ENCODE peak calls at places on chromosomes 4 and X, in seven cellular contexts. U, V, D, A, B, E and K are unnamed samples.

GRCh38 chr4:55736605-55737183 is 82.9 kb upstream of the EXOC1L start:
- DNase-seq in B (peak), V (no peak), D (no peak), U (no peak), E (no peak), A (no peak), K (no peak)

GRCh38 chrX:43836435-43837184 is 45.6 kb downstream of the MAOB start:
- DNase-seq in U (peak), A (no peak), D (peak), B (peak), E (no peak), V (no peak), K (peak)

GRCh38 chr4:73193155-73193554 is 65.4 kb downstream of the ANKRD17 start:
- DNase-seq in A (no peak), U (no peak), D (no peak), V (no peak), E (no peak), B (no peak), K (no peak)

GRCh38 chrX:153946910-153947769 is 2.7 kb upstream of the RENBP start:
- DNase-seq in V (peak), A (peak), U (peak), E (peak), D (peak), B (peak), K (peak)

GRCh38 chrX:105150557-105150956 is 69.9 kb downstream of the TEX13A start:
- DNase-seq in V (no peak), D (peak), B (no peak), A (no peak), E (no peak), U (no peak), K (no peak)

GRCh38 chr4:169238445-169238844 is 32.3 kb downstream of the SH3RF1 start:
- DNase-seq in U (peak), D (no peak), E (no peak), B (no peak), A (peak), V (no peak), K (peak)

GRCh38 chrX:50913520-50913919 is 3.0 kb downstream of the BMP15 start:
- DNase-seq in D (no peak), E (no peak), V (no peak), U (no peak), A (no peak), B (no peak), K (no peak)

GRCh38 chrX:25144043-25144940 is 128.5 kb upstream of the ARX start:
- DNase-seq in V (peak), A (peak), D (peak), E (peak), B (peak), U (peak), K (peak)

GRCh38 chr4:75726577-75726976 is 2.2 kb downstream of the USO1 start:
- DNase-seq in B (no peak), A (no peak), U (no peak), D (peak), E (no peak), V (no peak), K (no peak)

GRCh38 chr4:3340703-3341088 is 47.9 kb downstream of the RGS12 start:
- DNase-seq in B (no peak), U (peak), D (no peak), A (no peak), V (no peak), E (no peak), K (no peak)

GRCh38 chrX:39456894-39457600 is 640.7 kb downstream of the BCOR start:
- DNase-seq in V (no peak), U (peak), B (no peak), A (no peak), E (no peak), D (peak), K (no peak)

GRCh38 chr4:181541396-181541795 is 701.8 kb upstream of the TENM3 start:
- DNase-seq in V (no peak), D (peak), U (peak), E (no peak), A (peak), B (peak), K (no peak)

GRCh38 chrX:148885203-148885602 is 384.8 kb downstream of the AFF2 start:
- DNase-seq in A (no peak), U (no peak), E (no peak), D (no peak), V (no peak), B (no peak), K (no peak)
- TF ChIP-seq CTCF in A (no peak), U (no peak), E (peak), D (no peak), V (no peak), B (no peak), K (no peak)

GRCh38 chr4:40608628-40609027 is 21.0 kb downstream of the RBM47 start:
- DNase-seq in U (no peak), A (no peak), E (no peak), D (peak), B (no peak), V (no peak), K (no peak)

GRCh38 chr4:40607224-40607623 is 22.4 kb downstream of the RBM47 start:
- DNase-seq in B (no peak), A (no peak), D (peak), V (no peak), U (no peak), E (no peak), K (no peak)

GRCh38 chr4:40601641-40602040 is 28.0 kb downstream of the RBM47 start:
- DNase-seq in D (no peak), U (no peak), A (no peak), V (no peak), E (no peak), B (no peak), K (no peak)

GRCh38 chr4:40603281-40603680 is 26.4 kb downstream of the RBM47 start:
- DNase-seq in B (no peak), V (no peak), E (no peak), A (no peak), D (no peak), U (no peak), K (no peak)

GRCh38 chr4:40606239-40606767 is 23.4 kb downstream of the RBM47 start:
- DNase-seq in D (no peak), B (no peak), U (no peak), A (no peak), V (no peak), E (no peak), K (no peak)
- TF ChIP-seq CTCF in D (peak), B (no peak), U (no peak), A (no peak), V (no peak), E (peak), K (no peak)

DNA sequence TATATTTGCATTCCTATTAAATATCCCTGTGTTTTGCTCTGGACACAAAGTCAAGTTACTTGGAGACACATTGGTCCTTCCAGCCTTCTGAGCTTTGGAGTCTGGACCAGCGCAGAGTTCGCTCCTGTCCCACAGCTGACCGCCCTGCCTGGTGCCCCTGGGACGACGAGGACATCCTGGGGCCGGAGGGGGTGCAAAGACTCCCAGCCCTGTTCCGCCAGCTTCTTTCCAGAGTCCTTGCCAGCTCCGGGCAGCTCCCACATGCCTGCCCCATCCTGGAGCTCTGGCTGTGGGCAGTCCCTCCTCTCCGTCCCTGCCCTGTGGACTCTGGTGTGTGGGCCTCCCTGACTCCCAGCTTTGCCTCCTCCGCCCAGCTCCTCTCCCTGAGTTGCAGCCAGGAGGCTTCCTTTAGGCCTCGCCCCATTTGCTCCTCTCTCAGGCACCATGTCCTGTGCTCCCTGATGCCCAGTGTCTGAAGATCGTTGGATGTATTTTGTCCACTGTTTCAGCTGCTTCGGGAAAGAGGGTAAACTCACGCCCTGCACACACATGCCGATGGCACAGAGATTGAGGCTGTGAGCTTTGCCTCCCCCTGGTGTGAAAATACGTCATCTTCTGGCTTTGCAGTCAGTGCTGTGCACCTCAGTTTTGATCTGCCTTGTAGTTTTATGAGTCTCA is 4.9 kb upstream of the PCGF3 start:
- DNase-seq in D (no peak), E (no peak), U (no peak), B (no peak), V (no peak), A (no peak), K (no peak)
- TF ChIP-seq CTCF in D (no peak), E (no peak), U (no peak), B (peak), V (no peak), A (no peak), K (peak)

GRCh38 chr4:82553020-82553419 is 8.8 kb downstream of the TMEM150C start:
- DNase-seq in A (no peak), E (no peak), V (no peak), D (no peak), U (no peak), B (no peak), K (no peak)

GRCh38 chr4:82559735-82560120 is 2.1 kb downstream of the TMEM150C start:
- DNase-seq in A (no peak), U (no peak), E (no peak), D (no peak), V (no peak), B (no peak), K (no peak)

GRCh38 chr4:82560853-82561744 is 689 bp downstream of the TMEM150C start:
- DNase-seq in U (no peak), V (peak), D (no peak), A (peak), E (no peak), B (no peak), K (no peak)

GRCh38 chr4:82551734-82552133 is 10.1 kb downstream of the TMEM150C start:
- DNase-seq in V (no peak), D (no peak), E (no peak), B (peak), A (no peak), U (no peak), K (no peak)

GRCh38 chr4:82555279-82555678 is 6.5 kb downstream of the TMEM150C start:
- DNase-seq in D (no peak), A (no peak), U (no peak), B (peak), V (no peak), E (no peak), K (no peak)
- TF ChIP-seq CTCF in D (peak), A (no peak), U (no peak), B (no peak), V (no peak), E (peak), K (no peak)

GRCh38 chr4:137181293-137181899 is 350.9 kb downstream of the PCDH18 start:
- DNase-seq in D (no peak), E (no peak), V (no peak), A (no peak), B (no peak), U (no peak), K (no peak)

DNA sequence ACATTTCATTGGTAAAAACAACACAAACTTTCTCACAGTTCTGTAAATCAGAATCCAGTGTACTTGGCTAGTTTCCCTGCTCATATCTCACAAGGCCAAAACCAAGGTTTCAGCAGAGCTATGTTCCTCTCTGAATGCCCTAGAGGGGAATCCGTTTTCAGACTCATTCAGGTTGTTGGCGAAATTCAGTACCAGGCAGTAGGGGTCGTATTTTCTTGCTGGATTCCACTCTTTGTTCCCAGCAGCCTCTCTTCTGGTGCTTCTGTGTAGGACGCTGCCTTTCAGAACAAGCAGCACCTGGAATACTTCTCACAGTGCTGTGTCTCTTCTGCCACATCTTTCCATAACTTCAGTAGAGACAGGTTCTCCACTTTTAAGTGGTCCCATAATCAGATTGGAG is 351.9 kb downstream of the PCDH18 start:
- DNase-seq in U (no peak), B (peak), V (no peak), E (no peak), D (no peak), A (no peak), K (no peak)
- TF ChIP-seq CTCF in U (no peak), B (peak), V (no peak), E (peak), D (no peak), A (no peak), K (no peak)

DNA sequence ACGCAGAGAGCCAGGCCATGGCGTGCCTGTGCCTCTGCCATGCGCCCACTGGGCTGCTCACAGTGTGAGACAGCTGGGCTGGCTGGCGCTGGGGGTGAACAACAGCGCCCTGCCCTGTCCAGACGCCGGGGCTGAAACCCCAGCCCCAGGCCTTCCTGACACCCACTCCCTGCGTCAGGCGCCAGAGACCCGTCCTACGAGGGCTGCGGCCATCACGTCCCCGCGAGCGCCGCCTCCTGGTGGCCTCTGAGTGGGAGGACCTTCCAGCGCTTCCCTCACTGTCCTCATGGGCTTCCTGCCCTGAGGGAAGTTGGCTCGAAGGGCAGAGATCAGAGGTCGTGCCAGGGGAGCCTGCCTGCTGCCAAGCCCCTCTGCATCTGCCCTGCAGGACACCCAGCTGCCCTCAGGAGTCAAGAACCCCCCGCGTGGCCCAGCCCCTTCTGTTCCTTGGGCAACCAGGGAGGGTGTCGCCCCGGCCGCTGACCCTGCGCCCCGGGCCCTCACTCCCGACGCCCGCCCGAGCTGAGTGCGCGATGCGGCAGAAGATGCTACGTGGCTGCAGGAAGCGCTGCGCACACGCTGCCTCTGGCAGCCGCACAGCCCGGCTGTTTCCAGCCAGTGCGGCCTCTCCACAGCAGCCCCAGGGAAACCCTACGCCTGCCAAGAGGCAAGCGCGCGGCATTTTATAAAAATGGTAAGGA is 16.2 kb downstream of the NELFA start:
- DNase-seq in A (peak), U (no peak), B (no peak), D (no peak), V (no peak), E (no peak), K (no peak)
- TF ChIP-seq CTCF in A (no peak), U (peak), B (no peak), D (no peak), V (no peak), E (peak), K (no peak)

GRCh38 chrX:100975212-100975611 is 5.7 kb downstream of the ARL13A start:
- DNase-seq in D (peak), E (no peak), B (no peak), A (no peak), V (no peak), U (no peak), K (no peak)
- TF ChIP-seq CTCF in D (no peak), E (no peak), B (no peak), A (no peak), V (no peak), U (no peak), K (no peak)

GRCh38 chr4:151953286-151953685 is 192.5 kb upstream of the GATB start:
- DNase-seq in A (no peak), D (no peak), B (no peak), V (no peak), U (no peak), E (no peak), K (peak)
- TF ChIP-seq CTCF in A (no peak), D (no peak), B (no peak), V (no peak), U (no peak), E (no peak), K (no peak)

GRCh38 chr4:141657550-141657949 is 21.2 kb downstream of the IL15 start:
- DNase-seq in U (no peak), V (no peak), E (no peak), A (no peak), B (no peak), D (no peak), K (no peak)

GRCh38 chr4:141656031-141656430 is 19.6 kb downstream of the IL15 start:
- DNase-seq in E (no peak), D (no peak), A (no peak), U (no peak), B (no peak), V (no peak), K (no peak)

GRCh38 chr4:141652161-141652778 is 15.9 kb downstream of the IL15 start:
- DNase-seq in E (no peak), D (peak), B (no peak), U (no peak), V (no peak), A (no peak), K (peak)

GRCh38 chr4:141658316-141658715 is 21.9 kb downstream of the IL15 start:
- DNase-seq in D (no peak), A (no peak), B (no peak), E (no peak), V (no peak), U (no peak), K (no peak)

DNA sequence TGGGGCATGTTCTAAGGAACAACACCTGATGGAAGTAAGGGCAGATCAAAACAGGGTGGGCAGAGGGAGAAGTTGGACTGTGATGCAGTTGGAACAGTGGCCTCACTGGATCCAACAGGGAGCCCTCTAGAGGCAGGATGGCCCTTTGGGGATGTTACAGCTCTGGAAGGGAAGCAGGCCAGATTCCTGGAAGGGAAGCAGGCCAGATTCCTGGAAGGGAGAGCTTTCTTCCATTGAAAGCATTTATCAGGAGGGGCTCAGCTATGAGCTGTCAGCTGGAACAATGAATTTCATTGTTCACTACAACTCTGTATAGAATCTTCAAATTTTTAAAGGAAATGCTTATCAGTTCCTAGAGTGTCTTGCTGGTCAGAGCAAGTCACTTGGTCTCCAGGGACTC is 17.7 kb downstream of the IL15 start:
- DNase-seq in E (no peak), A (peak), D (no peak), V (peak), U (no peak), B (peak), K (no peak)
- TF ChIP-seq CTCF in E (peak), A (peak), D (peak), V (no peak), U (peak), B (peak), K (peak)

GRCh38 chr4:5383191-5383980 is 325.0 kb downstream of the EVC2 start:
- DNase-seq in V (no peak), B (no peak), A (peak), E (peak), U (no peak), D (no peak), K (no peak)

GRCh38 chr4:5385741-5386251 is 322.6 kb downstream of the EVC2 start:
- DNase-seq in B (no peak), U (no peak), V (no peak), D (no peak), E (no peak), A (no peak), K (no peak)

GRCh38 chr4:5378002-5378401 is 326.7 kb downstream of the STK32B start:
- DNase-seq in U (no peak), B (peak), E (no peak), V (no peak), A (no peak), D (peak), K (no peak)

GRCh38 chr4:5386921-5387320 is 321.4 kb downstream of the EVC2 start:
- DNase-seq in D (no peak), A (no peak), V (no peak), U (no peak), B (no peak), E (no peak), K (no peak)

DNA sequence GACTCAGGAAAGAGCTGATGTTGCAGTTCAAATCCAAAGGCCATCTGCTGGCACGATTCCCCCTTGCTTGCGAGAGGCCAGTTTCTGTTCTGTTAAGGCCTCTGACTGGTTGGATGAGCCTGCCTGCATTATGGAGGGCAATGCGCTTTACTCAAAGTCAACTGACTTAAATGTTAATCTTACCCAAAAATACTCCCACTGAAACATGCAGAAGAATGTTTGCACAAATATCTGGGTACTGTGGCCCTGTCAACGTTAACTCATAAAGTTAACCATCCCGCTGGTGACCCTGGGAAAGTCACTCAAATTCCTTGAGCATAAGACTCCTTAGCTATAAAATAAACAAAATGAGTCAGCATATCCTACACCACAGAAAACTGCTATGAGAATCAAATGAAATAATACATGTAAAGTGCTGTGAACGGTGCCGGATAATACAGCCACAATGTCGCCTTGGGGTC is 326.3 kb downstream of the EVC2 start:
- DNase-seq in V (no peak), B (no peak), U (no peak), E (peak), D (peak), A (peak), K (peak)
- TF ChIP-seq CTCF in V (no peak), B (no peak), U (no peak), E (no peak), D (no peak), A (no peak), K (no peak)